ENCODE peak calls at places on chromosomes 7 and 10, in six cellular contexts. G, J, C, Q, B and R are unnamed samples. For H3K4me1, the result is how much of the 10 kb centered on the place peaks cover.

GRCh38 chr10:77583527-77583926 is 54.1 kb downstream of the KCNMA1 start:
- DNase-seq in G (no peak), B (no peak), J (no peak), Q (no peak), C (no peak), R (no peak)

GRCh38 chr10:131578472-131578970 is 267.0 kb upstream of the TCERG1L start:
- DNase-seq in C (no peak), G (no peak), Q (no peak), J (no peak), B (no peak), R (no peak)

GRCh38 chr10:114304017-114304565 is 65.0 kb downstream of the VWA2 start:
- DNase-seq in J (peak), Q (peak), G (no peak), B (peak), C (peak), R (peak)

GRCh38 chr10:44908071-44908709 is 2.9 kb upstream of the TMEM72 start:
- DNase-seq in J (no peak), B (no peak), C (no peak), G (no peak), Q (peak), R (peak)

GRCh38 chr10:71750124-71750841 is 23.0 kb downstream of the VSIR start:
- DNase-seq in G (no peak), J (no peak), Q (no peak), B (no peak), C (no peak), R (no peak)

GRCh38 chr7:28977881-28978280 is 19.8 kb upstream of the TRIL start:
- DNase-seq in B (no peak), C (no peak), J (no peak), Q (no peak), G (no peak), R (no peak)

GRCh38 chr10:52284416-52285013 is 29.6 kb upstream of the DKK1 start:
- DNase-seq in J (peak), C (no peak), G (no peak), B (no peak), Q (no peak), R (no peak)

GRCh38 chr10:67666416-67667043 is 29.5 kb downstream of the CTNNA3 start:
- DNase-seq in Q (peak), G (no peak), J (no peak), C (peak), B (peak), R (no peak)

GRCh38 chr7:51369746-51370145 is 53.1 kb upstream of the COBL start:
- DNase-seq in J (no peak), Q (peak), B (no peak), C (no peak), G (no peak), R (no peak)

GRCh38 chr7:99397632-99397983 is 10.8 kb downstream of the PDAP1 start:
- DNase-seq in J (no peak), Q (no peak), C (no peak), G (no peak), B (no peak), R (no peak)

GRCh38 chr7:3453398-3453797 is 152.3 kb downstream of the SDK1 start:
- DNase-seq in C (no peak), J (no peak), B (no peak), G (peak), Q (no peak), R (peak)

GRCh38 chr10:103757531-103758293 is 97.7 kb downstream of the SH3PXD2A start:
- DNase-seq in J (no peak), Q (peak), C (no peak), G (no peak), B (no peak), R (no peak)

GRCh38 chr7:23472974-23473847 is 2.9 kb upstream of the IGF2BP3 start:
- DNase-seq in C (no peak), B (peak), Q (peak), J (no peak), G (no peak), R (no peak)

GRCh38 chr7:47601119-47601880 is 19.4 kb upstream of the TNS3 start:
- DNase-seq in J (no peak), G (no peak), B (peak), C (no peak), Q (no peak), R (no peak)

GRCh38 chr10:122703483-122704448 is 4.1 kb upstream of the C10orf120 start:
- DNase-seq in G (peak), C (peak), Q (peak), B (peak), J (no peak), R (peak)

GRCh38 chr7:25807212-25807611 is 344.8 kb upstream of the NFE2L3 start:
- DNase-seq in Q (no peak), G (no peak), B (no peak), J (no peak), C (no peak), R (no peak)

GRCh38 chr10:11742779-11743298 is 657 bp downstream of the ECHDC3 start:
- DNase-seq in Q (no peak), C (no peak), J (no peak), G (no peak), B (no peak), R (no peak)

GRCh38 chr7:70312336-70312735 is 714.1 kb downstream of the AUTS2 start:
- DNase-seq in C (no peak), B (no peak), J (no peak), G (no peak), Q (no peak), R (no peak)

GRCh38 chr10:52583341-52583740 is 189.2 kb downstream of the MBL2 start:
- DNase-seq in J (no peak), G (no peak), Q (no peak), C (no peak), B (no peak), R (no peak)

GRCh38 chr10:33376976-33377657 is 42.6 kb upstream of the NRP1 start:
- DNase-seq in G (no peak), B (no peak), J (no peak), C (peak), Q (no peak), R (no peak)

GRCh38 chr7:113100091-113100723 is 13.6 kb upstream of the GPR85 start:
- DNase-seq in C (no peak), J (no peak), Q (peak), G (no peak), B (no peak), R (no peak)

GRCh38 chr10:33163941-33164824 is 170.3 kb downstream of the NRP1 start:
- DNase-seq in G (no peak), B (peak), C (no peak), Q (no peak), J (no peak), R (no peak)

GRCh38 chr7:105580022-105580740 is 1.1 kb downstream of the EFCAB10 start:
- DNase-seq in B (no peak), G (no peak), Q (no peak), J (no peak), C (peak), R (no peak)

GRCh38 chr7:22601812-22602568 is 102.0 kb upstream of the STEAP1B start:
- DNase-seq in C (no peak), G (no peak), Q (no peak), J (no peak), B (no peak), R (no peak)

GRCh38 chr10:100519321-100520051 is at the start of gene SEC31B:
- DNase-seq in G (no peak), Q (no peak), J (no peak), C (no peak), B (peak), R (no peak)

GRCh38 chr7:91034459-91035368 is 229.5 kb upstream of the FZD1 start:
- DNase-seq in G (no peak), C (peak), J (no peak), Q (peak), B (peak), R (peak)

GRCh38 chr7:50348469-50349162 is 44.1 kb downstream of the IKZF1 start:
- DNase-seq in G (no peak), B (no peak), C (no peak), J (no peak), Q (no peak), R (no peak)

GRCh38 chr7:127809285-127809702 is 157.3 kb downstream of the SND1 start:
- DNase-seq in Q (peak), B (no peak), J (no peak), C (no peak), G (no peak), R (no peak)

GRCh38 chr7:149785402-149785801 is 12.0 kb upstream of the ZNF467 start:
- DNase-seq in B (no peak), Q (no peak), J (no peak), G (no peak), C (no peak), R (no peak)

GRCh38 chr7:77338883-77339629 is 77.1 kb downstream of the GSAP start:
- DNase-seq in G (no peak), B (peak), C (no peak), J (no peak), Q (no peak), R (no peak)

GRCh38 chr7:71303566-71303965 is 171.6 kb downstream of the GALNT17 start:
- DNase-seq in Q (no peak), J (no peak), G (no peak), B (no peak), C (no peak), R (no peak)

GRCh38 chr10:24209421-24209770 is 458 bp downstream of the KIAA1217 start:
- DNase-seq in J (no peak), C (no peak), G (no peak), Q (no peak), B (no peak), R (no peak)

GRCh38 chr7:30459591-30460245 is 18.9 kb downstream of the NOD1 start:
- DNase-seq in G (no peak), Q (no peak), J (no peak), C (no peak), B (peak), R (no peak)

GRCh38 chr7:122212754-122213153 is 68.7 kb upstream of the AASS start:
- DNase-seq in G (no peak), B (no peak), C (no peak), Q (no peak), J (no peak), R (no peak)

GRCh38 chr7:24401628-24402593 is 117.9 kb downstream of the NPY start:
- DNase-seq in B (peak), Q (peak), G (no peak), C (peak), J (no peak), R (no peak)

GRCh38 chr10:117112220-117112619 is 25.9 kb downstream of the VAX1 start:
- DNase-seq in Q (no peak), J (no peak), G (no peak), C (peak), B (peak), R (no peak)

GRCh38 chr10:51832652-51833383 is 133.4 kb upstream of the CSTF2T start:
- DNase-seq in G (no peak), B (peak), Q (peak), C (peak), J (peak), R (no peak)

DNA sequence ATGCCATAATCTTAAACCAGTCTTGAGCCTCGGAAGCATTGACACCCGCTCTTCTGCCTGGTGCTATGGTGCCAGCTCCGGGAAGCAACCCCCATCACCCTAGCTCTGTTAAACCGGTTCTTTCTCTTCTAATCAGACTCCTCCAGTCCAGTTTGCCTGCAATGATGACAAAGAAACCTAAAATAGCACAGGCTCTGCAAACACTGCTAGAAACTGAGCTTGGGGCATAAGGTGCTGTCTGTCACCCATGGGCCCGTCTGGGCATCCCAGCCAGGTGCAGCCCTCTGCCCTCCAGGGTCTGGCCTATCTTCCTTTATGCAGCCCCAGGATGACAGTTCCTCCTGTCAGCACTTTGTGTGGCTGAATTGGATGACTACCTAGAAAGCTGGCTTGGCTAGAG is 14.2 kb upstream of the CAMK2G start:
- DNase-seq in G (no peak), B (no peak), Q (no peak), J (no peak), C (no peak), R (no peak)
- H3K4me3 ChIP-seq in G (no peak), B (no peak), Q (no peak), J (no peak), C (peak), R (no peak)

GRCh38 chr10:60901561-60902235 is 42.3 kb downstream of the RHOBTB1 start:
- DNase-seq in J (no peak), G (no peak), C (no peak), B (no peak), Q (no peak), R (no peak)
- H3K4me1 ChIP-seq in J (under half), G (under half), C (under half), B (under half), Q (under half), R (under half)

GRCh38 chr10:79562135-79562756 is 2.0 kb upstream of the SFTPA2 start:
- DNase-seq in G (peak), C (peak), J (no peak), B (peak), Q (peak), R (peak)
- TF ChIP-seq ZNF274 in G (no peak), C (no peak), J (no peak), B (no peak), Q (no peak), R (no peak)

GRCh38 chr10:113028393-113029054 is 78.5 kb downstream of the TCF7L2 start:
- DNase-seq in Q (no peak), C (no peak), B (no peak), G (no peak), J (no peak), R (no peak)
- H3K4me3 ChIP-seq in Q (no peak), C (no peak), B (no peak), G (no peak), J (no peak), R (no peak)